ENCODE peak calls at places on chromosomes 5 and 9, in nine cellular contexts. Y is body of pancreas, E is ovary, U is neural progenitor cell, Z is heart left ventricle, N is left lung, P is retinal pigment epithelial cell, G is psoas muscle, R is foreskin fibroblast. L is an unnamed sample.

GRCh38 chr5:124599048-124599973 is 147.1 kb downstream of the ZNF608 start:
- DNase-seq in P (peak), U (no peak), Y (peak), E (no peak), Z (peak), N (no peak), G (no peak), R (peak), L (peak)

GRCh38 chr5:94690778-94691177 is 72.3 kb downstream of the SLF1 start:
- DNase-seq in P (no peak), R (peak), Z (no peak), G (no peak), U (no peak), N (no peak), E (no peak), Y (no peak), L (peak)

GRCh38 chr5:88094403-88094802 is 174.2 kb downstream of the TMEM161B start:
- DNase-seq in Z (no peak), G (no peak), U (no peak), Y (no peak), P (no peak), E (no peak), R (no peak), N (no peak), L (no peak)

GRCh38 chr5:171427318-171428167 is 8.1 kb downstream of the FGF18 start:
- DNase-seq in U (no peak), P (peak), Y (peak), G (no peak), E (peak), N (no peak), Z (peak), R (no peak), L (no peak)

GRCh38 chr5:172878585-172879433 is 44.8 kb downstream of the ERGIC1 start:
- DNase-seq in U (no peak), P (no peak), Y (no peak), G (peak), R (peak), Z (no peak), N (no peak), E (no peak), L (peak)

GRCh38 chr9:76087978-76088377 is 197.5 kb downstream of the PCSK5 start:
- DNase-seq in U (no peak), N (no peak), E (no peak), G (no peak), R (no peak), Z (no peak), Y (no peak), P (no peak), L (no peak)

GRCh38 chr5:4226565-4226964 is 630.9 kb downstream of the IRX1 start:
- DNase-seq in E (no peak), N (no peak), R (no peak), G (no peak), Y (no peak), Z (no peak), U (no peak), P (no peak), L (no peak)

GRCh38 chr9:114016629-114017423 is 61.3 kb downstream of the AMBP start:
- DNase-seq in U (no peak), G (no peak), N (no peak), E (peak), R (no peak), Y (no peak), P (no peak), Z (no peak), L (no peak)

GRCh38 chr9:132556701-132557100 is 25.7 kb upstream of the BARHL1 start:
- DNase-seq in E (no peak), Z (no peak), Y (no peak), R (no peak), P (no peak), U (peak), G (peak), N (no peak), L (no peak)

GRCh38 chr5:148145916-148146315 is 22.4 kb upstream of the SPINK14 start:
- DNase-seq in E (no peak), N (peak), P (no peak), G (no peak), U (no peak), Z (no peak), R (no peak), Y (peak), L (peak)

GRCh38 chr5:150178262-150178661 is 11.6 kb upstream of the SLC6A7 start:
- DNase-seq in G (no peak), Z (no peak), U (no peak), Y (no peak), E (no peak), N (no peak), R (no peak), P (no peak), L (no peak)

GRCh38 chr9:134556531-134557068 is 85.0 kb upstream of the COL5A1 start:
- DNase-seq in U (no peak), N (peak), P (no peak), E (peak), G (peak), Y (no peak), R (peak), Z (peak), L (peak)

GRCh38 chr9:102631559-102631958 is 363.6 kb upstream of the CYLC2 start:
- DNase-seq in E (no peak), P (no peak), R (no peak), G (no peak), N (no peak), Y (no peak), Z (no peak), U (no peak), L (no peak)

GRCh38 chr5:102971693-102972293 is 148.1 kb downstream of the GIN1 start:
- DNase-seq in U (peak), Z (no peak), Y (no peak), E (no peak), P (peak), N (no peak), R (peak), G (no peak), L (peak)

GRCh38 chr9:100914266-100914665 is 114.3 kb upstream of the PLPPR1 start:
- DNase-seq in R (no peak), Z (no peak), U (no peak), G (no peak), N (no peak), Y (no peak), E (no peak), P (no peak), L (no peak)

GRCh38 chr5:134664448-134664847 is 15.9 kb downstream of the SEC24A start:
- DNase-seq in G (no peak), Z (no peak), N (no peak), U (no peak), Y (peak), E (no peak), P (no peak), R (no peak), L (no peak)

GRCh38 chr9:72363908-72364678 is 915 bp downstream of the ZFAND5 start:
- DNase-seq in Y (peak), Z (peak), G (peak), E (peak), R (peak), N (peak), U (peak), P (no peak), L (peak)

GRCh38 chr5:43273552-43273951 is 39.7 kb downstream of the HMGCS1 start:
- DNase-seq in E (no peak), P (no peak), U (no peak), Z (no peak), R (no peak), Y (no peak), G (no peak), N (no peak), L (no peak)

GRCh38 chr5:9519537-9519936 is 26.3 kb downstream of the SEMA5A start:
- DNase-seq in U (no peak), R (peak), G (peak), Z (peak), E (no peak), Y (no peak), P (peak), N (no peak), L (peak)

DNA sequence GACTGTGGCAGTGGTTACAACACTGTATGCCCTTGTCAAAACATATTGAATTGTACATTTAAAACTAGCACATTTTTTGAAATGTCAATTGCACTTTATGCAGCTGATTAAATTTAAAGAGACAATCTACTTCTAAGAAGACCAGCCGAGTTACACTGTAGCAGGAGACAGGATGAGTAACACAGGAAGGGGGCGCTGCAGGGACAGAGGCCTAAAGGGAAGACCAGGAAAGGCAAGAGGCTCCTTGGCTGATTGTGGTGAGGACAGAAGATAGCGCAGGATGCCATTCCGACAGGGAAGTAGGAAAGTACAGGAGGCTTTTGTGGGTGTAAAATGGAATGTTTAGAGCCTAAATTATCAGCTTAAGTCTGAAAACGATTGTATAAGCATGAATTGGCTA is 28.2 kb upstream of the PPP2R2B start:
- DNase-seq in Y (peak), N (no peak), E (no peak), P (no peak), U (peak), G (no peak), Z (no peak), R (no peak), L (no peak)
- TF ChIP-seq CTCF in Y (no peak), N (no peak), E (no peak), P (peak), U (peak), G (no peak), Z (no peak), R (no peak), L (no peak)

GRCh38 chr5:170149206-170149515 is 43.5 kb downstream of the FOXI1 start:
- DNase-seq in Z (no peak), Y (no peak), G (no peak), N (no peak), E (no peak), U (no peak), P (no peak), R (no peak), L (no peak)

GRCh38 chr5:170154297-170154696 is 48.6 kb downstream of the FOXI1 start:
- DNase-seq in Y (no peak), R (no peak), G (no peak), E (no peak), U (peak), N (no peak), Z (no peak), P (no peak), L (no peak)

GRCh38 chr5:170150713-170151104 is 45.0 kb downstream of the FOXI1 start:
- DNase-seq in G (no peak), E (no peak), P (no peak), Z (no peak), U (no peak), N (no peak), Y (no peak), R (no peak), L (no peak)

GRCh38 chr5:170148430-170149205 is 42.9 kb downstream of the FOXI1 start:
- DNase-seq in Y (no peak), G (no peak), U (no peak), P (no peak), Z (no peak), N (no peak), E (no peak), R (no peak), L (no peak)

DNA sequence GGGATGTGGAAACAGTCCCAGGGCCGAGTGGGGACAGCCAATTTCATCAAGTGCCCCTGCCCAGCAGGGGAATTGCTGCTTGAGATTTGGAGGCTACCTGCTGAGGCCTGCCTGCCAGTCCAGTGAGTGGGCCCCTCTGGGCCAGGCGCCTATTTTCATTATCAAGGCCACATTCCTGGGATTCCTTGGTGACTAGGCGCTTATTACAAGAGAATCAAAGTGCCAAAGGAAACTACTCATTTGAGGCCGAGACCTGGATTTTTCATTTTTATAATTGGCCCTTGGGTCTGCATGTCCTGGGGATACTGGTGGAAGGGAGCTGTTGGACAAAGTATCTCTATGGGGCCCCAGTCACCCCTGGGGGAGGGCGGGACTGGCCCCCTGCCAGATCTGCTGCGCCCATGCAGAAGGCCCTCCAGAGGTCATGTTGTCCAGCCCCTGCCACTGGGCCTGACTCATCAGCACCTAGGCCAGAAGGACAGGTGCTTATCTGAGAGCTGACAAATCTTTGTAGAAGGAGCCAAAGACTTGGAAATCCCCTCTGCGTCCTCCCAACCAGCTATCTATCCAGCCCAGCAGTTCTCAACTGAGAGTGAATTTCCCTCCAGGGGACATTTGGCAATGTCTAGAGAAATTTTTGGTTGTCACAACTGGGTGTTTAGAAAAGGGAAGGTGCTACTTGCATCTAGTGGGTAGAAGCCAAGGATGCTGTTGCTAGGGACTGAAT is 45.6 kb downstream of the FOXI1 start:
- DNase-seq in Z (peak), E (peak), Y (peak), R (peak), G (no peak), U (no peak), N (peak), P (peak), L (peak)
- H3K4me3 ChIP-seq in Z (no peak), E (no peak), Y (no peak), R (no peak), G (no peak), U (no peak), N (no peak), P (no peak), L (no peak)

GRCh38 chr5:31378838-31379237 is 153.1 kb downstream of the DROSHA start:
- DNase-seq in Z (no peak), N (no peak), G (no peak), P (no peak), U (no peak), Y (no peak), R (peak), E (no peak), L (no peak)

GRCh38 chr5:31377284-31377946 is 154.5 kb downstream of the DROSHA start:
- DNase-seq in Y (no peak), Z (no peak), U (no peak), G (no peak), P (no peak), E (no peak), N (no peak), R (no peak), L (no peak)

GRCh38 chr5:31380049-31380448 is 151.8 kb downstream of the DROSHA start:
- DNase-seq in N (no peak), Y (no peak), P (no peak), Z (no peak), U (no peak), R (no peak), G (no peak), E (no peak), L (no peak)

GRCh38 chr5:31378136-31378535 is 153.8 kb downstream of the DROSHA start:
- DNase-seq in N (no peak), G (no peak), U (no peak), R (no peak), E (no peak), Y (no peak), Z (no peak), P (no peak), L (no peak)

DNA sequence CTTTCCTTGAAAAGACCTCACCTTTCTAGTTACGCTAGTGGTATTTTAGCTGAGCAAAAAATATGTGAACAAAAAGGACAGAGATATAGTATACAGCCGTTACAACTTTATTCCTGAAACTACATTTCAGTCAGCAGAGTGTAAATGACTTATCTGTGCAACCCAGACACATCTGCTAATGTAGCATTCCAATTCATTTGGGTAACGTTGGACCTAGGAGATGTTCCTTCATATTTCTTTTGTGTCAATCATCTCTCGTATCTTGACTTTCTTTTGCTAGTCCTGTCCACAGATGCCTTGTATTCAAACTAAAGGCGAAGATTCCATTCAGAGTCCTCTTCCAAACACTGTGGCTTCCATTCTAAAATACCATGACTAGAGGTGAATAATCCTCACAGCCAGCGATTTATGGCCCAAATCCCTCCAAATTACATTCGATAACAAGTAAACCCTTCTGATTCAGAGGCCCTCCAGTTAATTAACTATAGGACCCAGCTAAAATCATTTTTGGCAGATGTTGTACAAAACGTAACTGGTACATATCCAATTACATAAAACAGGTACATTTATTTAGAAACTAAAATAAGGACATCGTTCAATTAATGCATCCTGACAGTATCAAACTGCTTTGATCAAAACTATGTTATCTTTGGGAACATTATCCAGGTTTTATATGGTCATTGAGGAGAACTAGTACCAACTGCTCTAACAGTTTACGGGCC is 155.7 kb downstream of the DROSHA start:
- DNase-seq in U (no peak), P (no peak), N (no peak), Z (no peak), G (no peak), Y (no peak), R (no peak), E (no peak), L (no peak)
- TF ChIP-seq CTCF in U (no peak), P (no peak), N (no peak), Z (no peak), G (no peak), Y (no peak), R (no peak), E (no peak), L (no peak)

DNA sequence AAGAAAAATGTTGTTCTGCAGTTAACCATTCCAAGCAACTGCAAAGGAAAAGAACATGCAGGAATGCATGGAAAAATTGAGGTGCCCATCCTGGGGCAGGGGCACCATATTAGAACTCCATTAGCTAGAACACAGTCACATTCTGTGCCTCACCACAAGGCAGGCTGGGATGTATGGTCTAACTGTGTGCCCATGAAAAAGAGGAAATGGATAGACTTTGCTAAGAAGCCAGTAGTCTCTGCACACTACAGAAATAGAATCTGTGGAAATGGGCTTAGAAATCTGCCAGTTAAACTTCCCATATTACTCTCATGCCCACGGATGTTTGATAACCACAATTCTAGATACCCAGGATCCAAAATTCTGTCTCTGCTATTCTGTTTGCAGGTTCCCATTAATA is 423.8 kb upstream of the SMARCA2 start:
- DNase-seq in N (no peak), R (no peak), P (no peak), U (no peak), Z (no peak), Y (no peak), G (no peak), E (no peak), L (no peak)
- H3K4me3 ChIP-seq in N (no peak), R (no peak), P (no peak), U (no peak), Z (no peak), Y (no peak), G (no peak), E (no peak), L (no peak)

L was measured in astrocyte of the spinal cord.